ENCODE peak calls at places on chromosomes 12 and 14, in ten cellular contexts. P is small intestine, N is fibroblast of the aortic adventitia, Y is adipocyte, R is IMR-90, X is cardiac muscle cell, E is thyroid gland, M is retinal pigment epithelial cell, Q is heart right ventricle, G is AG09309. V is an unnamed sample.
A peak's percentile ranks its signal among the peaks of the same experiment; 100 is the strongest.

GRCh38 chr12:132444957-132445883 is 44.7 kb upstream of the FBRSL1 start:
- DNase-seq in P (peak; percentile 37), N (no peak), Y (no peak), R (no peak), X (no peak), E (peak; percentile 22), M (no peak), Q (no peak), G (no peak), V (no peak)

GRCh38 chr12:52337054-52337453 is 15.9 kb upstream of the KRT83 start:
- DNase-seq in P (no peak), N (no peak), Y (no peak), R (no peak), X (peak; percentile 5), E (no peak), M (no peak), Q (no peak), G (no peak), V (no peak)

GRCh38 chr12:93518725-93519124 is 51.4 kb downstream of the MRPL42 start:
- DNase-seq in P (no peak), N (peak; percentile 22), Y (no peak), R (peak; percentile 83), X (peak; percentile 33), E (no peak), M (peak; percentile 49), Q (no peak), G (peak; percentile 38), V (peak; percentile 54)

GRCh38 chr12:93979189-93979588 is 169.2 kb upstream of the PLXNC1 start:
- DNase-seq in P (peak; percentile 72), N (peak; percentile 61), Y (peak; percentile 16), R (peak; percentile 38), X (peak; percentile 46), E (peak; percentile 24), M (peak; percentile 15), Q (no peak), G (peak; percentile 10), V (peak; percentile 29)

GRCh38 chr12:87344699-87345098 is 684.5 kb downstream of the C12orf50 start:
- DNase-seq in P (no peak), N (peak; percentile 24), Y (peak; percentile 14), R (no peak), X (no peak), E (no peak), M (no peak), Q (no peak), G (no peak), V (peak; percentile 9)

GRCh38 chr12:6978188-6978986 is 7.7 kb downstream of the EMG1 start:
- DNase-seq in P (no peak), N (no peak), Y (no peak), R (no peak), X (no peak), E (peak; percentile 77), M (no peak), Q (no peak), G (no peak), V (no peak)

GRCh38 chr12:5655120-5655519 is 223.2 kb downstream of the NTF3 start:
- DNase-seq in P (peak; percentile 63), N (no peak), Y (no peak), R (no peak), X (no peak), E (no peak), M (no peak), Q (no peak), G (no peak), V (no peak)

GRCh38 chr12:112179936-112180335 is 54.6 kb downstream of the TRAFD1 start:
- DNase-seq in P (no peak), N (no peak), Y (no peak), R (no peak), X (no peak), E (no peak), M (no peak), Q (no peak), G (no peak), V (no peak)

DNA sequence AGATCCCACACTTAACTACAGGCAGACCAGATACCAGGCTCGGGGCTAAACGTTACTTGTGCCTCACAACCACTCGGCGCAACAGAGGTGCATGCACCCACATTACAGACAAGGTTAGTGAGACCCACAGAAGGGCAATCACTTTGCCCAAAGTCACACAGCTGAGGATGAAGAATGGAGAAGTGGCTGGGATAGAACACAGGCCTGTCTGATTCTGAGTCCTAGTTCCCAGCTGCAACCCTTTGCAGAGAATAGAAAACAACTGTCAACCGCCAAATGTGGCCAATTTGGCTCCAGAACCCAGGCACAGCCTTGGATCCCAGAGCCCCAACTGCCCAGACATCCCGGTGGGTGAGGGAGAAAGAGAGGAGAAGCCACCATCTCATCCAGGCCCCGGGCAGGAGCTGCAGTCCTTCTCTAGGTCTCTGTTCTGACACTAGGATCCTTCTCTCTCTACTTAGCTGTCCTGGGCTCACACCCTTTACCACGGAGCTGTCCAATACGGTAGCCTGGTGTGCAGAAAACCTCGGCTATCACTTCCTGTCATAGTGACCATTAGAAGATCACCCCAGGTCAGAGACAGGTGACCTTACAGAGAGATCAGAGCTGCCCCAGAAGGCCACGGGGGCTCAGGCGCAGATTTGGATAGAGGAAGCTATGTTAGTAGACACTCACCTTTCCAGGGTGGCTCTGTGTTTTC is 59.1 kb downstream of the FAM222A start:
- DNase-seq in P (no peak), N (no peak), Y (no peak), R (no peak), X (no peak), E (no peak), M (no peak), Q (no peak), G (no peak), V (no peak)
- H3K4me3 ChIP-seq in P (no peak overlapping the region), N (no peak overlapping the region), Y (peak overlapping the region; percentile 20), R (no peak overlapping the region), X (no peak overlapping the region), E (no peak overlapping the region), M (no peak overlapping the region), Q (no peak overlapping the region), G (no peak overlapping the region), V (no peak overlapping the region)

DNA sequence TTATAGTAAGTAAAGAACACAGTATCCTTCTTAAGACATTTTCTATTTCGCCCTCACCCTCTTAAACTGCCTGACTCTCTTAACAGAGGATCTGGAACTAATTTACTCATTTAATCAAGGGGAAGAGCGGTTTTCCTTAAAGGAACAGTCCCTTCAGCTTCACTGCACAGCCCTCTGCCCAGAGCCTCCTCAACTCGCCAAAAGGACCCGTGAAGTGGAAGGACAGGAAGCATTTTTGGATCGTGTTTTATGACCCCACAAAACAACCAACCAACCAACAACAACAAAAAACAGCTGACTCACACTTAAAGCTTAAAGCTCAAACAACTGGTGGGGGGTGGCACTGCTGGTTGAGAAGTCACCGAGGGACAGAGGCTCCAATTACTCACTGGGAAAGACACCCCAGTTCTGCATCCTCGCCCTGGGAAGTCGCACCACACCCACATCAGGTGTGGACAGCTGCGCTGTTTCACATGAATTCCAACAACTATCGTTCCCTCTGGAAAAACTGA is 35.7 kb downstream of the NID2 start:
- DNase-seq in P (no peak), N (peak; percentile 59), Y (peak; percentile 80), R (peak; percentile 55), X (peak; percentile 47), E (no peak), M (no peak), Q (no peak), G (no peak), V (peak; percentile 62)
- H3K4me3 ChIP-seq in P (no peak overlapping the region), N (no peak overlapping the region), Y (peak overlapping the region; percentile 60), R (no peak overlapping the region), X (no peak overlapping the region), E (no peak overlapping the region), M (no peak overlapping the region), Q (no peak overlapping the region), G (no peak overlapping the region), V (no peak overlapping the region)

DNA sequence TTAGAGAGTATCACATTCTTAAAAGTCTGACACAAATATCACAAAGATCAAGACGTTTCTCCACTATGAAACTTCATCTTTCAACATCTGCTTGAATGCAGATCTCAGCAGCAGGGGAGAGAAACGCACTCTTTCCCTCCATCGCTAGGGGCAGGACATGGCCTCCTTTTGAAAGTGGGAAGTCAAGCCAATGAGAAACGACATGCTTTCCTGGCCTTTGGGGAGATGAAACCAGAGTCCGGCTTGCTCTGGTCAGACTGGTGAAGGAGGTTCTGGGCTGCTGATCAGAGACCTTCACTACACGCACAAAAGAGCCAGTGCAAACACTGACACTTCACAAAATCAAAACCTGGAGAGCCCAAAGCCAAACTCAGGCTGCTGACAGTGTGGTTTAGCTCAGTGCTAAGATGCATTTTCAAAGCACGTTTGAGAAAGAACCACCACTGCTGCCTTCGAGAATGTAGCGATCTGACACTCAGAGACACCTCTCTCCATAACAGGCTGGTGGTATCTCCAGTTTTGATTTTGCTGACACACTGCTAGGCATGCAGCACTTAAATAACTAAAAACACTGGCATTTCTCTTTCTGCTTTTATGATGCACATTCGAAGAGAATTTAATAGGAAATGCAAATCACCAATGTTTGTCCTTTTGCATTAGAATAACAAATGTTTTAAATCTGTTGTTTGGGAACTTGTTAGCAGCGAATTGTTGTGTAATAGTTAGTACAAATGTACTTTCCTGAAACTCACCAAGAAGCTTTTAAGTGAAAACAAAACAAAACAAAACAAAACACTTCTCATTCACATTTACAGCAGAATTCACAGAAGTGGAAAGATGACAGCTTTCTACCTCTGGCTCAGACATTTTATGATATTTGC is 93.9 kb upstream of the OVCH1 start:
- DNase-seq in P (no peak), N (peak; percentile 62), Y (peak; percentile 73), R (peak; percentile 24), X (peak; percentile 70), E (peak; percentile 26), M (no peak), Q (no peak), G (no peak), V (no peak)
- H3K4me3 ChIP-seq in P (no peak overlapping the region), N (no peak overlapping the region), Y (peak overlapping the region; percentile 48), R (no peak overlapping the region), X (no peak overlapping the region), E (no peak overlapping the region), M (no peak overlapping the region), Q (no peak overlapping the region), G (no peak overlapping the region), V (no peak overlapping the region)

GRCh38 chr12:70609203-70609602 is 28.0 kb downstream of the PTPRB start:
- DNase-seq in P (peak; percentile 52), N (no peak), Y (no peak), R (no peak), X (no peak), E (no peak), M (no peak), Q (no peak), G (no peak), V (no peak)

GRCh38 chr12:70607107-70607506 is 30.1 kb downstream of the PTPRB start:
- DNase-seq in P (no peak), N (no peak), Y (no peak), R (no peak), X (no peak), E (no peak), M (peak; percentile 79), Q (no peak), G (no peak), V (no peak)

GRCh38 chr12:70609739-70610491 is 27.3 kb downstream of the PTPRB start:
- DNase-seq in P (peak; percentile 73), N (peak; percentile 29), Y (peak; percentile 69), R (no peak), X (peak; percentile 53), E (peak; percentile 17), M (no peak), Q (peak; percentile 64), G (no peak), V (no peak)

GRCh38 chr12:70606001-70606400 is 31.2 kb downstream of the PTPRB start:
- DNase-seq in P (peak; percentile 82), N (peak; percentile 32), Y (no peak), R (peak; percentile 56), X (no peak), E (no peak), M (peak; percentile 78), Q (no peak), G (no peak), V (no peak)

DNA sequence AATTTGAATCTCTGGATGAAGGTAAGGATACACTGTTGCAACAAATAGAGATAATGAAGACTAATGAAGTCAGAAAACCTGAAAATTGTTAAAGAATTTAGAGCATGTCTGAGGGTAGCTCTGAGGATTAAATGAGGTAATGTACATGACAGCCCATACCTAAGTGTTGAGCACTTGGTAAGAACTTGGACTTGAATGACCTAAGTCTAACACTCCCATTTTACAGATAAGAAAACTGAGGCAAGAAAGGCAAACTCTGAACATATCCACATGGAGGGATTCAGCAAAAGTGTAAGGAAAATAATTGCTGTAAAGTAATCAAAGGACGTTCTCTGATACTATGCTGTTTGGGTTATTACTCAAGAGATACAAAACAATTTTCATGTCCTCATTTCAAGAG is 29.0 kb downstream of the PTPRB start:
- DNase-seq in P (no peak), N (no peak), Y (no peak), R (no peak), X (no peak), E (no peak), M (no peak), Q (no peak), G (no peak), V (no peak)
- H3K4me3 ChIP-seq in P (no peak overlapping the region), N (no peak overlapping the region), Y (no peak overlapping the region), R (no peak overlapping the region), X (no peak overlapping the region), E (no peak overlapping the region), M (peak overlapping the region; percentile 2), Q (peak overlapping the region; percentile 42), G (no peak overlapping the region), V (no peak overlapping the region)